ENCODE peak calls at places on chromosome 15, in eight cellular contexts. J is MM.1S, W is suprapubic skin, N is pancreas, U is heart right ventricle, C is neural progenitor cell, Z is fibroblast of lung, E is stomach. P is an unnamed sample. For H3K4me1, the result is how much of the 10 kb centered on the place peaks cover.

GRCh38 chr15:39828374-39828931 is 45.8 kb upstream of the FSIP1 start:
- DNase-seq in J (no peak), W (no peak), N (no peak), U (no peak), C (peak), Z (peak), E (no peak), P (no peak)

GRCh38 chr15:79028411-79028964 is 62.1 kb downstream of the RASGRF1 start:
- DNase-seq in J (peak), W (no peak), N (no peak), U (peak), C (peak), Z (peak), E (no peak), P (no peak)

GRCh38 chr15:56723787-56724186 is 9.5 kb downstream of the ZNF280D start:
- DNase-seq in J (no peak), W (no peak), N (no peak), U (no peak), C (no peak), Z (no peak), E (no peak), P (no peak)

GRCh38 chr15:44319385-44319784 is 30.9 kb downstream of the GOLM2 start:
- DNase-seq in J (peak), W (no peak), N (no peak), U (no peak), C (no peak), Z (no peak), E (no peak), P (no peak)

GRCh38 chr15:50765202-50765967 is at the start of gene SPPL2A:
- DNase-seq in J (peak), W (peak), N (peak), U (peak), C (peak), Z (peak), E (peak), P (peak)

GRCh38 chr15:67024322-67024997 is 40.9 kb upstream of the SMAD3 start:
- DNase-seq in J (peak), W (no peak), N (no peak), U (peak), C (no peak), Z (peak), E (peak), P (peak)

GRCh38 chr15:98649621-98649995 is 1.3 kb downstream of the IGF1R start:
- DNase-seq in J (peak), W (no peak), N (peak), U (peak), C (peak), Z (peak), E (peak), P (no peak)

GRCh38 chr15:41347236-41347635 is 14.6 kb downstream of the NUSAP1 start:
- DNase-seq in J (no peak), W (no peak), N (no peak), U (no peak), C (no peak), Z (no peak), E (no peak), P (no peak)

GRCh38 chr15:58473720-58474119 is 41.9 kb downstream of the LIPC start:
- DNase-seq in J (no peak), W (no peak), N (no peak), U (no peak), C (no peak), Z (peak), E (no peak), P (no peak)

DNA sequence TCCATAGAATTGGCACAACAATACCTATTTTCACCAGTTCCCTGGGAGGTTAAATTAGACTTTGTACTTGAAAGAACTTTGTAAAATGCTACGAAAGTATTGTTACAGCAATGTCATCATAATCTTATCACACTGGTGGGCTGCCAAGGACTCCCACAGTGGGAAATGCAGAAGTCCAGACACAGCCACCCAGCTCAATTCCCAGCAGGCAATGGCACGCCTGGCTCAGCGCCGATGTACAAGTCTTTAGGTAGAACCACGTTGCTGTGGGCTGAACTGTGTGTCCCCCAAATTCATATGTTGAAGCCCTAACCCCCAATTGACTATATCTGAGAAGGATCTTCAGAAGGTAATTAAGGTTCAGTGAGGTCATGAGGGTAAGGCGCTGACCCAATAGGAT is 12.3 kb downstream of the MYO5C start:
- DNase-seq in J (no peak), W (no peak), N (no peak), U (no peak), C (no peak), Z (no peak), E (no peak), P (no peak)
- H3K4me1 ChIP-seq in J (under half), W (under half), N (half or more), U (under half), C (under half), Z (under half), E (under half), P (under half)

GRCh38 chr15:100041380-100041779 is 300.4 kb downstream of the ADAMTS17 start:
- DNase-seq in J (no peak), W (peak), N (no peak), U (no peak), C (no peak), Z (peak), E (no peak), P (no peak)

GRCh38 chr15:100042558-100042957 is 299.2 kb downstream of the ADAMTS17 start:
- DNase-seq in J (no peak), W (no peak), N (no peak), U (no peak), C (no peak), Z (no peak), E (no peak), P (no peak)

GRCh38 chr15:100043732-100044131 is 298.0 kb downstream of the ADAMTS17 start:
- DNase-seq in J (no peak), W (peak), N (no peak), U (no peak), C (no peak), Z (no peak), E (no peak), P (no peak)

GRCh38 chr15:100039994-100040393 is 301.8 kb downstream of the ADAMTS17 start:
- DNase-seq in J (no peak), W (peak), N (no peak), U (no peak), C (no peak), Z (no peak), E (no peak), P (no peak)

GRCh38 chr15:100043069-100043641 is 298.6 kb downstream of the ADAMTS17 start:
- DNase-seq in J (no peak), W (peak), N (no peak), U (no peak), C (no peak), Z (peak), E (no peak), P (no peak)
- H3K4me3 ChIP-seq in J (no peak), W (no peak), N (no peak), U (no peak), C (no peak), Z (no peak), E (no peak), P (peak)

DNA sequence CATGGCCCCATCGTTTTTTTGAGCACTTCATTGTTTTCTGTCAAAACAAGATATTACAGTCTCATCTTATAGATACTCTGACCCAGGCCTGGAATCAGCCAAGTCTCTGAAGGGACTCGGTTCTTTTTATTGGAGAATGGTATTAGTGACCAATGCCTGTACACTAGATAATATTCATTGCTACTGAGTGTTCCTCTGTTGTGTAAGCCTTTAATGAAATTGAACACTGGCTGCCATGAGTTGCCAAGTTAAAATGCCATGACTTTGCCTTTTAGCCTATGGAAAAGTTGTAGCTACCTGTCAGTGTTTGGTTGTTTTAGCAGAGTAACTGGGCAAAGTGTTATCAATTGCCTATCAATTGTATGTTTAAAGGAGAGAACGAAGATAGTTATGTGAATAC is 134.0 kb downstream of the AKAP13 start:
- DNase-seq in J (no peak), W (no peak), N (no peak), U (no peak), C (no peak), Z (no peak), E (no peak), P (no peak)
- H3K4me1 ChIP-seq in J (under half), W (under half), N (under half), U (under half), C (under half), Z (under half), E (under half), P (under half)

GRCh38 chr15:77503764-77504163 is 83.1 kb downstream of the HMG20A start:
- DNase-seq in J (no peak), W (no peak), N (no peak), U (no peak), C (no peak), Z (no peak), E (no peak), P (no peak)

GRCh38 chr15:77504310-77504709 is 83.6 kb downstream of the HMG20A start:
- DNase-seq in J (no peak), W (no peak), N (no peak), U (no peak), C (peak), Z (no peak), E (peak), P (no peak)

GRCh38 chr15:77505556-77505955 is 84.9 kb downstream of the HMG20A start:
- DNase-seq in J (no peak), W (no peak), N (no peak), U (no peak), C (no peak), Z (no peak), E (no peak), P (no peak)

GRCh38 chr15:77503240-77503639 is 82.6 kb downstream of the HMG20A start:
- DNase-seq in J (no peak), W (no peak), N (no peak), U (no peak), C (no peak), Z (no peak), E (no peak), P (no peak)

DNA sequence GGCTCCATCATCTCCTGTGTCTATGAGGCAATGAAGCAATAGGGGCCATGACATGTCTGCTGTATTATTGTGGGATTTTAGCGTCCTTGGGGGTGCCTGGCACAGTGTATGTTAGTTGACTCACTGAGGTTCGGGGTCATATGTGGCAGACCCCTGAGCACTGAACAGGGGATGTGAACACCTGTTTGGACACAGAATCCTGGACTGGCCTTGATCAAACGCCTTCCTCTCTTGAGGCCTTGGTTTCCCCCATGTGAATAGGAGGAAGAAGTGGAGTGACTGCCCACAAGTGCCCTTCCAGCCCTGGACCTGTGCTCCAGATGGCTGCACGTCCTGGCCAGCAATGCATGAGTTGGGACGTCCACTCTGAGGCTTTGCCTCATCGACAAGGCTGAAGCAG is 84.2 kb downstream of the HMG20A start:
- DNase-seq in J (no peak), W (no peak), N (no peak), U (no peak), C (no peak), Z (no peak), E (no peak), P (no peak)
- H3K4me3 ChIP-seq in J (no peak), W (no peak), N (no peak), U (no peak), C (no peak), Z (no peak), E (no peak), P (no peak)

DNA sequence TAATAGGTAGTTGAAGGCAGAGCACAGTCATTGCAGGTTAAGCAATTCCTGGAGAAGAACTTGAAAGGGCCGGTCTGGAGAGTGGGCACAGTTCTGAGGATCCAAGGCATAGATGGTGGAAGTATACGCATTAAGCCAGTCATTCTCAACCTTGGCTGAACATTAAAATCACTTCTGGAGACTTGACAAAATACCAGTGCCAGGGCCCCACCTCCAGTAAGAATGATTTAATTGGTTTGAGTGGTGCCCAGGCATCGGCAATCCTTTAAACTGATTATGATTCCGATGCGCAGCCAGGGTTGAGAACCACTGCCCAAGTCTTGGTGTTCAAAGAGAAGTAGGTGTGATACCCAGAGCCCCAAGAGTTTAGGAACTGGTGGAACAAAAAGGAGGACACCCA is 6.9 kb upstream of the HOMER2 start:
- DNase-seq in J (no peak), W (no peak), N (no peak), U (no peak), C (no peak), Z (no peak), E (no peak), P (no peak)
- H3K4me1 ChIP-seq in J (under half), W (under half), N (under half), U (under half), C (under half), Z (under half), E (under half), P (under half)

DNA sequence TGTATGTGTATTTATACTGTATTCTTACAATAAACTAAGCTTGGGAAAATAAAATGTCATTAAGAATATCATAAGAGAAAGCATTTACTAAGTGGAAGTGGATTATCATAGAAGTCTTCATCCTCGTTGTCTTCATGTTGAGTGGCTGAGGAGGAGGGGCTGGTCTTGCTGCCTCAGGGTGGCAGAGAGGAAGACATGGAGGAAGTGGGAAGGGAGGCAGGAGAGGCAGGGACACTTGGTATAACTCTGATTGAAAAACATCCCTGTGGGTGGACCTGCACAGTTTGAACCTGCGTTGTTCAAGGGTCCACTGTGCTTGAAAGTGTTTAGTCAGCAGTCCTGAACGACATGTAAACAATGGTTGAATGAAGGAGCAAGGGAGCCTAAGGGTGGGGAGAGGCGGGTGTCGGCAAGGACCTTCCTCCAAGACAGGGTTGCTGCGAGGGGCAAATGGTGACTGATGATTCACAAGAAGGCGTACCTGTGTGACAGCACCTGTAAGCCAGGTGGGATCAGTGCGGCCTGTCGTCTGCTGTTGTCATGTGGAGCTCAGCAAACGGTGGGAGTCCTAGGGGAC is 103.8 kb upstream of the KLF13 start:
- DNase-seq in J (no peak), W (no peak), N (peak), U (no peak), C (no peak), Z (no peak), E (no peak), P (no peak)
- H3K4me3 ChIP-seq in J (no peak), W (no peak), N (no peak), U (no peak), C (no peak), Z (no peak), E (no peak), P (no peak)

P was measured in thoracic aorta.